ENCODE peak calls at places on chromosomes 2 and 18, in four cellular contexts. H is IMR-90, B is mesendoderm, K is H1. Y is an unnamed sample.

GRCh38 chr2:68737717-68738116 is 3.1 kb downstream of the ARHGAP25 start:
- DNase-seq in H (no peak), B (no peak), K (no peak), Y (no peak)

GRCh38 chr2:237818066-237818473 is 19.5 kb downstream of the RBM44 start:
- DNase-seq in H (peak; percentile 45), B (no peak), K (no peak), Y (no peak)

GRCh38 chr18:63817441-63818051 is 42.3 kb downstream of the SERPINB7 start:
- DNase-seq in H (peak; percentile 71), B (no peak), K (no peak), Y (no peak)

GRCh38 chr2:17821535-17822451 is 5.5 kb downstream of the MSGN1 start:
- DNase-seq in H (no peak), B (peak; percentile 44), K (peak; percentile 40), Y (no peak)

GRCh38 chr18:43620936-43621335 is 343.6 kb upstream of the SYT4 start:
- DNase-seq in H (peak; percentile 5), B (peak; percentile 52), K (no peak), Y (no peak)

GRCh38 chr2:128410035-128410757 is 91.5 kb upstream of the HS6ST1 start:
- DNase-seq in H (no peak), B (no peak), K (peak; percentile 34), Y (peak; percentile 14)

GRCh38 chr2:31523871-31524492 is 56.8 kb downstream of the SRD5A2 start:
- DNase-seq in H (peak; percentile 52), B (peak; percentile 69), K (peak; percentile 81), Y (peak; percentile 37)

GRCh38 chr2:132477962-132478361 is 61.4 kb downstream of the GPR39 start:
- DNase-seq in H (peak; percentile 6), B (no peak), K (no peak), Y (no peak)

GRCh38 chr2:38556007-38556801 is 46.5 kb downstream of the HNRNPLL start:
- DNase-seq in H (no peak), B (no peak), K (no peak), Y (no peak)

GRCh38 chr2:202035941-202036372 is 2.3 kb downstream of the FZD7 start:
- DNase-seq in H (peak; percentile 41), B (peak; percentile 62), K (no peak), Y (no peak)

GRCh38 chr2:214481204-214481603 is 70.3 kb downstream of the VWC2L start:
- DNase-seq in H (peak; percentile 66), B (no peak), K (no peak), Y (no peak)

GRCh38 chr2:115036818-115037217 is 594.4 kb downstream of the DPP10 start:
- DNase-seq in H (no peak), B (peak; percentile 59), K (no peak), Y (no peak)

DNA sequence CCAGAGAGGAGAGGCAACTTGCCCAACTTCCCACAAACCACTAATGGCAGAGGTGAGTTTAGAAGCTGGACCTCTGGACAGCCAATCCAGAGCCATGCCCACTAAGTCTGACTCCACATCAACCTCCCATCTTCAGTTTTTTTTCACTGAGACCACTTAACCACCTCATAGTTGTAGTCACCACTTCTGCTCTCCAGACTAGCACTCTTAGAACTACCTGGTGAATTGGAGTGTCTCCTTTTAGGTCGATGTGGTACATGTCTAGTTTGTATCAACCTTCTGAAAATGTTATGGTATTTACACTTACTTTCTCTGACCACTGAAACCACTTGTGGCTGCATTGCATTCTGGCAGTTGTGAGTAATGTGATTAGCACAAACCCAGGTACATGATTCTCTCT is 743.6 kb upstream of the FANCL start:
- DNase-seq in H (no peak), B (no peak), K (no peak), Y (no peak)
- H3K56ac ChIP-seq in H (no peak overlapping the region), B (no peak overlapping the region), K (no peak overlapping the region), Y (no peak overlapping the region)

GRCh38 chr18:34710430-34711386 is 610 bp downstream of the DTNA start:
- DNase-seq in H (peak; percentile 66), B (no peak), K (no peak), Y (no peak)
- H3K56ac ChIP-seq in H (peak overlapping the region; percentile 18), B (no peak overlapping the region), K (no peak overlapping the region), Y (no peak overlapping the region)

GRCh38 chr2:177668617-177669016 is 276.0 kb downstream of the AGPS start:
- DNase-seq in H (no peak), B (no peak), K (no peak), Y (no peak)

GRCh38 chr2:177669625-177670330 is 277.2 kb downstream of the AGPS start:
- DNase-seq in H (no peak), B (no peak), K (no peak), Y (no peak)

GRCh38 chr2:177670791-177671528 is 278.4 kb downstream of the AGPS start:
- DNase-seq in H (no peak), B (peak; percentile 75), K (no peak), Y (no peak)

GRCh38 chr2:177667626-177668025 is 275.1 kb downstream of the AGPS start:
- DNase-seq in H (peak; percentile 1), B (peak; percentile 55), K (no peak), Y (no peak)

GRCh38 chr2:177669201-177669600 is 276.6 kb downstream of the AGPS start:
- DNase-seq in H (no peak), B (no peak), K (no peak), Y (no peak)
- H3K56ac ChIP-seq in H (no peak overlapping the region), B (no peak overlapping the region), K (no peak overlapping the region), Y (no peak overlapping the region)

DNA sequence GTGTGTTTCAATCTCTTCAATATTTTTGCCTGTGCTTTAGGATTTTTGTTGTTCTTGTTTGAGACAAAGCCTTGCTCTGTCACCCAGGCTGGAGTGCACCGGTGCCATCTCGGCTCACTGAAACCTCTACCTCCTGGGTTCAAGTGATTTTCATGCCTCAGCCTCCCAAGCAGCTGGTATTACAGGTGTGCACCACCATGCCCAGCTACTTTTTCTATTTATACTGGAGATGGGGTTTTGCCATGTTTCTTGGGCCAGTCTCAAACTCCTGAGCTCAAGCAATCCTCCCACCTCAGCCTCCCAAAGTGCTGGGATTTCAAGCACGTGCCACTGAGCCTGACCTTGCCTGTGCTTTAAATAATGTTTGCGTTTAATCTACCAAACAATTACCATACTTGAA is 43.1 kb upstream of the DOK6 start:
- DNase-seq in H (no peak), B (no peak), K (no peak), Y (no peak)
- H3K56ac ChIP-seq in H (no peak overlapping the region), B (no peak overlapping the region), K (no peak overlapping the region), Y (no peak overlapping the region)

GRCh38 chr2:3300224-3300623 is 77.4 kb downstream of the EIPR1 start:
- DNase-seq in H (no peak), B (no peak), K (no peak), Y (no peak)
- H3K56ac ChIP-seq in H (no peak overlapping the region), B (no peak overlapping the region), K (no peak overlapping the region), Y (no peak overlapping the region)

DNA sequence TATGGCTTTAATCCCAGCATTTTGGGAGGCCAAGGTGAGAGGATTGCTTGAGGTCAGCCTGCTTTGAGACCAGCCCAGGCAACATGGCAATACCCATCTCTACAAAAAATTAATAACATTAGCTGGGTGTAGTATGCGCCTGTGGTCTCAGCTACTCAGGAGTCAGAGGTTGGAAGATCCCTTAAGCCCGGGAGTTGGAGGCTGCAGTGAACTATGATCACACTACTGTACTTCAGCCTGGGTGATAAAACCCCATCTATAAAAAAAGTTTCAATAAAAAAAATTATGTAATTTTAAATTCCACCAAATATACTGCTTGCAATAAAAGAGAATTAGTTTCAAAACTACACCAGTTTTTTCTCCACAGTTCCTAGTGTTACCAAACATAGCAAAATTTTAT is 23.3 kb upstream of the CACNB4 start:
- DNase-seq in H (no peak), B (no peak), K (no peak), Y (no peak)
- H3K56ac ChIP-seq in H (no peak overlapping the region), B (no peak overlapping the region), K (no peak overlapping the region), Y (no peak overlapping the region)

GRCh38 chr2:120737802-120738516 is 2.3 kb downstream of the GLI2 start:
- DNase-seq in H (no peak), B (peak; percentile 85), K (peak; percentile 67), Y (peak; percentile 78)

GRCh38 chr2:120738786-120739771 is 3.4 kb downstream of the GLI2 start:
- DNase-seq in H (no peak), B (peak; percentile 74), K (peak; percentile 59), Y (peak; percentile 59)

GRCh38 chr2:120741514-120742448 is 6.1 kb downstream of the GLI2 start:
- DNase-seq in H (no peak), B (peak; percentile 65), K (peak; percentile 76), Y (peak; percentile 45)

GRCh38 chr2:120740765-120741513 is 5.3 kb downstream of the GLI2 start:
- DNase-seq in H (peak; percentile 41), B (peak; percentile 92), K (peak; percentile 72), Y (peak; percentile 80)

DNA sequence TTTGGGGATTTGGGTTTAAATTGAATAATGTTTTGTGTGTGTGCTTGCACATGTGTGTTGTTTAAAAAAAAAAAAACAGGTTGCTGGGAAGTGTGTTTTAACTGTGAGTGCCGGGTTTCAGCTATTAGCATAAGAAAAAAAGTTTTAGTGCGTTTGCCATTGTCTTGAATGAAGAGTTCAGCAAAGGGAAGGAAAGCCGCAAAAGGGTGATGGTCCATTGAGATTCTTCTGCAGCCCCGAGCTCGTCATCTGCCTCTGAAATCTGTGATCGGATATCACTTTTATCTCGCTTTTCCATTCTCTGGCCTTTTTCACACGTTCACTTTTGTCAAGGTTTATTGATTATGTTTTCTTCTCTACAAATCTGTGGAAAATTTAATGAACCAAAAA is 4.7 kb downstream of the GLI2 start:
- DNase-seq in H (no peak), B (no peak), K (peak; percentile 39), Y (peak; percentile 54)
- H3K56ac ChIP-seq in H (no peak overlapping the region), B (no peak overlapping the region), K (no peak overlapping the region), Y (no peak overlapping the region)

Y was measured in H9.